ENCODE peak calls at places on chromosomes 16 and 17, in nine cellular contexts. B is tibial artery; E is NCI-H345; W is uterus; H is activated naive CD8-positive, alpha-beta T cell treated with anti-CD3 and anti-CD28 coated beads, Interleukin-2, amount 50 U/mL, for 16 hours; N is amniotic stem cell; Z is H54; C is heart right ventricle; A is upper lobe of right lung. M is an unnamed sample.

GRCh38 chr16:67546761-67547422 is 15.4 kb upstream of the CTCF start:
- DNase-seq in B (no peak), E (peak), W (peak), H (peak), N (no peak), Z (no peak), C (peak), A (peak), M (peak)

GRCh38 chr17:34261568-34261967 is 6.5 kb downstream of the CCL2 start:
- DNase-seq in B (no peak), E (no peak), W (no peak), H (no peak), N (no peak), Z (no peak), C (no peak), A (no peak), M (no peak)

GRCh38 chr17:11264183-11264871 is 23.3 kb downstream of the SHISA6 start:
- DNase-seq in B (no peak), E (no peak), W (no peak), H (no peak), N (no peak), Z (no peak), C (no peak), A (no peak), M (no peak)

GRCh38 chr16:24820522-24820921 is 25.2 kb upstream of the SLC5A11 start:
- DNase-seq in B (no peak), E (no peak), W (no peak), H (no peak), N (no peak), Z (no peak), C (no peak), A (no peak), M (no peak)

GRCh38 chr16:30356401-30357084 is 1.4 kb upstream of the CD2BP2 start:
- DNase-seq in B (no peak), E (peak), W (no peak), H (no peak), N (no peak), Z (no peak), C (no peak), A (no peak), M (peak)

GRCh38 chr16:4500283-4500682 is 24.1 kb downstream of the HMOX2 start:
- DNase-seq in B (no peak), E (no peak), W (no peak), H (no peak), N (peak), Z (peak), C (no peak), A (no peak), M (no peak)

GRCh38 chr16:13767215-13767614 is 152.7 kb upstream of the ERCC4 start:
- DNase-seq in B (no peak), E (no peak), W (no peak), H (no peak), N (no peak), Z (no peak), C (no peak), A (no peak), M (no peak)

GRCh38 chr17:28879886-28880571 is 17.5 kb downstream of the FLOT2 start:
- DNase-seq in B (no peak), E (no peak), W (no peak), H (no peak), N (no peak), Z (no peak), C (no peak), A (no peak), M (no peak)

GRCh38 chr16:85426806-85427205 is 186.3 kb upstream of the GSE1 start:
- DNase-seq in B (peak), E (no peak), W (no peak), H (no peak), N (no peak), Z (no peak), C (no peak), A (no peak), M (no peak)

GRCh38 chr17:81434079-81434478 is 38.8 kb downstream of the BAHCC1 start:
- DNase-seq in B (no peak), E (no peak), W (peak), H (no peak), N (no peak), Z (peak), C (peak), A (no peak), M (no peak)

GRCh38 chr17:21474815-21475214 is 98.7 kb downstream of the KCNJ12 start:
- DNase-seq in B (no peak), E (no peak), W (no peak), H (no peak), N (no peak), Z (no peak), C (no peak), A (peak), M (no peak)

GRCh38 chr16:85847681-85848601 is 48.4 kb downstream of the COX4I1 start:
- DNase-seq in B (no peak), E (no peak), W (no peak), H (no peak), N (no peak), Z (no peak), C (no peak), A (no peak), M (no peak)

GRCh38 chr17:66906321-66907278 is 57.9 kb upstream of the CACNG4 start:
- DNase-seq in B (peak), E (peak), W (peak), H (peak), N (peak), Z (peak), C (peak), A (peak), M (peak)

GRCh38 chr16:85384831-85385462 is 228.2 kb upstream of the GSE1 start:
- DNase-seq in B (no peak), E (peak), W (no peak), H (no peak), N (no peak), Z (no peak), C (peak), A (peak), M (peak)

GRCh38 chr17:73560661-73561060 is 83.6 kb downstream of the SDK2 start:
- DNase-seq in B (no peak), E (no peak), W (no peak), H (no peak), N (no peak), Z (no peak), C (no peak), A (no peak), M (no peak)

GRCh38 chr16:49918257-49918656 is 62.3 kb upstream of the ZNF423 start:
- DNase-seq in B (no peak), E (no peak), W (no peak), H (no peak), N (no peak), Z (no peak), C (no peak), A (no peak), M (no peak)

GRCh38 chr17:36149296-36149820 is 27.1 kb downstream of the TBC1D3B start:
- DNase-seq in B (peak), E (no peak), W (peak), H (no peak), N (no peak), Z (peak), C (peak), A (no peak), M (peak)

GRCh38 chr17:35242158-35242804 is 591 bp upstream of the SLFN5 start:
- DNase-seq in B (peak), E (peak), W (peak), H (peak), N (no peak), Z (no peak), C (peak), A (peak), M (peak)

GRCh38 chr16:23516366-23517137 is 6.3 kb upstream of the GGA2 start:
- DNase-seq in B (no peak), E (no peak), W (no peak), H (no peak), N (no peak), Z (no peak), C (no peak), A (no peak), M (no peak)